ENCODE peak calls at places on chromosome X, in four cellular contexts. F is GM23248; A is stimulated activated CD4-positive, alpha-beta T cell treated with anti-CD3 and anti-CD28 coated beads, Interleukin-2, amount 100 ng/mL, for 24 hours; I is myocyte. B is an unnamed sample.

GRCh38 chrX:152601848-152602616 is 35.7 kb upstream of the GABRQ start:
- DNase-seq in A (peak; percentile 4), I (no peak), F (peak; percentile 13), B (no peak)

GRCh38 chrX:136736690-136737089 is 44.0 kb downstream of the ARHGEF6 start:
- DNase-seq in I (no peak), F (no peak), A (no peak), B (no peak)

GRCh38 chrX:50747471-50747900 is 66.5 kb downstream of the SHROOM4 start:
- DNase-seq in A (peak; percentile 3), F (peak; percentile 55), I (no peak), B (no peak)

GRCh38 chrX:258291-259040 is 22.7 kb upstream of the PLCXD1 start:
- DNase-seq in I (no peak), A (no peak), F (no peak), B (no peak)

GRCh38 chrX:19715711-19716638 is 171.4 kb downstream of the SH3KBP1 start:
- DNase-seq in A (no peak), F (no peak), I (no peak), B (no peak)

GRCh38 chrX:153609917-153610833 is 11.2 kb upstream of the CCNQ start:
- DNase-seq in A (peak; percentile 82), F (peak; percentile 80), I (peak; percentile 68), B (peak; percentile 70)

GRCh38 chrX:63930140-63930539 is 145.1 kb upstream of the ARHGEF9 start:
- DNase-seq in F (peak; percentile 58), A (no peak), I (no peak), B (no peak)

GRCh38 chrX:43971966-43972961 is 926 bp downstream of the NDP start:
- DNase-seq in F (no peak), A (no peak), I (no peak), B (no peak)

GRCh38 chrX:129544780-129545179 is 4.7 kb downstream of the OCRL start:
- DNase-seq in I (peak; percentile 1), F (no peak), A (no peak), B (no peak)

GRCh38 chrX:8748855-8749254 is 16.9 kb upstream of the ANOS1 start:
- DNase-seq in I (peak; percentile 22), F (peak; percentile 43), A (no peak), B (no peak)

GRCh38 chrX:112513154-112513553 is 166.6 kb downstream of the LHFPL1 start:
- DNase-seq in F (peak; percentile 53), I (no peak), A (no peak), B (no peak)

GRCh38 chrX:20995829-20996228 is 378.4 kb upstream of the CNKSR2 start:
- DNase-seq in F (no peak), I (no peak), A (no peak), B (no peak)

GRCh38 chrX:102154218-102154860 is 1.4 kb downstream of the BEX5 start:
- DNase-seq in I (no peak), A (peak; percentile 15), F (no peak), B (no peak)